ENCODE peak calls at places on chromosomes 13 and 19, in eight cellular contexts. L, D, K, P, J, O, I and Q are unnamed samples.

GRCh38 chr13:97225533-97225932 is 3.4 kb downstream of the MBNL2 start:
- DNase-seq in L (no peak), I (no peak), J (no peak), K (no peak), O (no peak), D (no peak), P (no peak), Q (no peak)

GRCh38 chr13:106083620-106084350 is 451.7 kb downstream of the EFNB2 start:
- DNase-seq in O (peak; percentile 31), P (peak; percentile 6), I (peak; percentile 58), D (peak; percentile 79), K (peak; percentile 54), L (no peak), J (no peak), Q (no peak)

GRCh38 chr13:110716235-110716505 is 2.7 kb downstream of the ING1 start:
- DNase-seq in D (peak; percentile 46), O (peak; percentile 59), P (peak; percentile 24), L (no peak), J (no peak), K (no peak), I (peak; percentile 42), Q (no peak)

GRCh38 chr13:54511356-54511755 is 1482.7 kb downstream of the OLFM4 start:
- DNase-seq in L (no peak), P (no peak), K (no peak), J (no peak), O (no peak), D (peak; percentile 9), I (no peak), Q (no peak)

GRCh38 chr13:94967183-94968039 is 255.1 kb upstream of the SOX21 start:
- DNase-seq in L (no peak), I (no peak), J (peak; percentile 41), P (no peak), K (no peak), O (peak; percentile 56), D (peak; percentile 74), Q (no peak)

GRCh38 chr13:101875717-101876393 is 423.4 kb downstream of the ITGBL1 start:
- DNase-seq in I (no peak), K (peak; percentile 55), J (no peak), L (no peak), O (no peak), D (no peak), P (peak; percentile 93), Q (no peak)

GRCh38 chr13:108154421-108154858 is 60.9 kb downstream of the LIG4 start:
- DNase-seq in K (no peak), D (no peak), O (peak; percentile 86), I (peak; percentile 74), L (no peak), P (peak; percentile 95), J (no peak), Q (no peak)

GRCh38 chr19:5988520-5989387 is 10.8 kb upstream of the RANBP3 start:
- DNase-seq in O (peak; percentile 47), D (no peak), J (no peak), L (no peak), P (no peak), K (peak; percentile 25), I (no peak), Q (no peak)

GRCh38 chr19:7830823-7831222 is 805 bp downstream of the EVI5L start:
- DNase-seq in L (no peak), K (no peak), J (no peak), D (no peak), O (no peak), P (no peak), I (no peak), Q (no peak)

GRCh38 chr19:40908981-40909380 is 26.9 kb upstream of the CYP2A7 start:
- DNase-seq in O (peak; percentile 36), P (no peak), L (no peak), D (peak; percentile 56), I (peak; percentile 77), K (no peak), J (peak; percentile 60), Q (peak; percentile 64)

GRCh38 chr19:38817081-38817480 is 4.3 kb upstream of the LGALS4 start:
- DNase-seq in P (no peak), L (no peak), K (no peak), D (no peak), O (no peak), J (no peak), I (no peak), Q (no peak)

GRCh38 chr19:5961969-5962945 is 15.7 kb downstream of the RANBP3 start:
- DNase-seq in K (peak; percentile 66), I (peak; percentile 89), J (no peak), D (no peak), L (peak; percentile 63), P (peak; percentile 98), O (peak; percentile 42), Q (peak; percentile 78)

GRCh38 chr19:34960103-34960805 is 3.8 kb downstream of the ZNF792 start:
- DNase-seq in K (peak; percentile 86), L (no peak), P (no peak), I (no peak), J (no peak), O (no peak), D (no peak), Q (no peak)

GRCh38 chr13:78649997-78650724 is 8.8 kb downstream of the OBI1 start:
- DNase-seq in L (no peak), O (no peak), D (no peak), I (no peak), P (no peak), K (no peak), J (no peak), Q (no peak)

GRCh38 chr13:44171861-44172260 is 201.8 kb upstream of the SERP2 start:
- DNase-seq in D (no peak), K (no peak), O (no peak), L (no peak), J (no peak), P (no peak), I (no peak), Q (no peak)

GRCh38 chr19:13090511-13091231 is 12.0 kb downstream of the LYL1 start:
- DNase-seq in I (no peak), K (no peak), J (peak; percentile 52), L (no peak), P (no peak), D (no peak), O (no peak), Q (no peak)

GRCh38 chr19:3343619-3344502 is 22.5 kb upstream of the NFIC start:
- DNase-seq in J (peak; percentile 91), P (peak; percentile 86), D (peak; percentile 66), O (no peak), I (peak; percentile 93), K (peak; percentile 78), L (no peak), Q (no peak)

GRCh38 chr13:36101157-36101556 is 30.0 kb downstream of the DCLK1 start:
- DNase-seq in P (no peak), J (no peak), O (no peak), D (no peak), I (no peak), K (no peak), L (no peak), Q (no peak)

GRCh38 chr19:13699786-13700185 is 64.5 kb upstream of the MRI1 start:
- DNase-seq in L (no peak), D (no peak), J (no peak), K (no peak), P (no peak), O (no peak), I (no peak), Q (no peak)

GRCh38 chr13:47628666-47629065 is 372.4 kb downstream of the SUCLA2 start:
- DNase-seq in K (peak; percentile 21), D (no peak), O (no peak), L (no peak), I (no peak), P (no peak), J (no peak), Q (no peak)

GRCh38 chr19:31568724-31569123 is 219.5 kb upstream of the TSHZ3 start:
- DNase-seq in P (no peak), J (no peak), I (no peak), O (no peak), K (no peak), D (no peak), L (no peak), Q (no peak)

GRCh38 chr13:62598708-62599107 is 1183.1 kb upstream of the PCDH20 start:
- DNase-seq in L (no peak), P (no peak), I (no peak), J (no peak), O (peak; percentile 65), K (no peak), D (peak; percentile 18), Q (no peak)

GRCh38 chr19:3471954-3472655 is 8.2 kb downstream of the SMIM24 start:
- DNase-seq in L (peak; percentile 25), O (peak; percentile 53), D (no peak), J (peak; percentile 73), I (no peak), P (no peak), K (no peak), Q (no peak)

GRCh38 chr13:87953381-87953780 is 282.2 kb downstream of the SLITRK5 start:
- DNase-seq in P (no peak), I (no peak), K (no peak), J (no peak), D (no peak), L (no peak), O (no peak), Q (no peak)

GRCh38 chr13:24274452-24274971 is 34.9 kb upstream of the C1QTNF9 start:
- DNase-seq in I (peak; percentile 66), O (no peak), D (no peak), P (no peak), J (peak; percentile 77), L (peak; percentile 53), K (peak; percentile 59), Q (no peak)

DNA sequence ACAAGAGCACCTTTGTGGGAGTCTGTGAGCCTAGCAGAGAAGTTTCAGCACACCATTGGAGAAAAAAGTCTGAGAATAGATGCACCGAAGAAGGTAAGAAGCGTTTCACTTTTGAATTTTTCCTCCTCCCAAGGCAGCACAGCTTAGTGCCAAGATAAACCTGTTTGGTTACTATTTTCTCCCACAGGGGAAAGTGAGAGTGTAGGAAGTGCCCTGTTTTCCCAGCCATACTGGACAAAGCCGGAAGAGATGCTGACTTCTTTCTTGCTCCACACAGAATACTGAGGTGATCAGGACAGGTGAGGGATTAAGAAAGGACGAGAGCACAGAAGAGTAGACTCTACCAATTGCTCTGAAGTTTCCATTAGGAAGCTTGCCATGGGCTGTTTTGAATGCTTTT is 1011.0 kb upstream of the MIR17HG start:
- DNase-seq in P (no peak), J (no peak), I (no peak), D (no peak), L (no peak), K (no peak), O (no peak), Q (no peak)
- H3K27ac ChIP-seq in P (no peak overlapping the region), J (no peak overlapping the region), I (no peak overlapping the region), D (no peak overlapping the region), L (no peak overlapping the region), K (no peak overlapping the region), O (no peak overlapping the region), Q (no peak overlapping the region)

GRCh38 chr19:43575156-43575950 is at the start of the genes PINLYP and XRCC1:
- DNase-seq in J (peak; percentile 98), O (peak; percentile 99), I (peak; percentile 98), D (peak; percentile 100), K (peak; percentile 98), L (peak; percentile 96), P (peak; percentile 96), Q (peak; percentile 95)
- H3K4me1 ChIP-seq in J (peaks cover 11% of the 10 kb centered on the region), O (no peaks in the 10 kb centered on the region), I (peaks cover 25% of the 10 kb centered on the region), D (peaks cover 14% of the 10 kb centered on the region), K (peaks cover 5% of the 10 kb centered on the region), L (peaks cover 20% of the 10 kb centered on the region), P (peaks cover 19% of the 10 kb centered on the region), Q (peaks cover 14% of the 10 kb centered on the region)

GRCh38 chr19:54160948-54161347 is 1.4 kb upstream of the LENG1 start:
- DNase-seq in D (peak; percentile 16), O (no peak), K (no peak), I (no peak), L (no peak), P (no peak), J (peak; percentile 62), Q (no peak)
- H3K27ac ChIP-seq in D (no peak overlapping the region), O (no peak overlapping the region), K (no peak overlapping the region), I (no peak overlapping the region), L (no peak overlapping the region), P (peak overlapping the region; percentile 81), J (peak overlapping the region; percentile 62), Q (peak overlapping the region; percentile 83)

GRCh38 chr19:54493967-54494585 is 8.6 kb upstream of the LAIR2 start:
- DNase-seq in K (no peak), P (no peak), O (no peak), J (no peak), D (no peak), L (no peak), I (no peak), Q (no peak)
- H3K4me1 ChIP-seq in K (no peaks in the 10 kb centered on the region), P (no peaks in the 10 kb centered on the region), O (no peaks in the 10 kb centered on the region), J (no peaks in the 10 kb centered on the region), D (no peaks in the 10 kb centered on the region), L (peaks cover 5% of the 10 kb centered on the region), I (no peaks in the 10 kb centered on the region), Q (peaks cover 3% of the 10 kb centered on the region)